ENCODE peak calls at places on chromosome 1, in five cellular contexts. J is cardiac fibroblast, I is type B pancreatic cell, E is A549, U is mesothelial cell of epicardium. W is an unnamed sample.
A peak's percentile ranks its signal among the peaks of the same experiment; 100 is the strongest.

GRCh38 chr1:33482412-33482811 is 10.0 kb downstream of the ZSCAN20 start:
- DNase-seq in J (no peak), I (no peak), E (no peak), U (no peak), W (no peak)

GRCh38 chr1:185170291-185170848 is 13.4 kb downstream of the SWT1 start:
- DNase-seq in J (peak; percentile 77), I (no peak), E (peak; percentile 60), U (no peak), W (peak; percentile 74)

GRCh38 chr1:53625049-53625448 is 113.9 kb downstream of the GLIS1 start:
- DNase-seq in J (peak; percentile 97), I (no peak), E (no peak), U (peak; percentile 25), W (peak; percentile 53)

GRCh38 chr1:143720087-143721023 is 251.4 kb downstream of the FAM72C start:
- DNase-seq in J (no peak), I (no peak), E (peak; percentile 66), U (peak; percentile 37), W (no peak)

GRCh38 chr1:161080391-161081150 is 8.8 kb downstream of the NECTIN4 start:
- DNase-seq in J (peak; percentile 58), I (no peak), E (no peak), U (no peak), W (no peak)

GRCh38 chr1:161727343-161727924 is 6.1 kb downstream of the FCRLB start:
- DNase-seq in J (peak; percentile 67), I (no peak), E (no peak), U (no peak), W (peak; percentile 87)

GRCh38 chr1:156098782-156099181 is 15.7 kb upstream of the LMNA start:
- DNase-seq in J (no peak), I (no peak), E (no peak), U (no peak), W (no peak)

GRCh38 chr1:7885513-7886298 is 32.8 kb upstream of the UTS2 start:
- DNase-seq in J (no peak), I (no peak), E (peak; percentile 37), U (no peak), W (no peak)

GRCh38 chr1:209651148-209651547 is 1.1 kb downstream of the LAMB3 start:
- DNase-seq in J (peak; percentile 84), I (no peak), E (peak; percentile 82), U (no peak), W (peak; percentile 76)

GRCh38 chr1:203506821-203507220 is 12.9 kb downstream of the OPTC start:
- DNase-seq in J (no peak), I (no peak), E (no peak), U (no peak), W (no peak)

GRCh38 chr1:24910751-24911650 is 19.1 kb downstream of the RUNX3 start:
- DNase-seq in J (peak; percentile 41), I (no peak), E (peak; percentile 39), U (no peak), W (peak; percentile 55)

GRCh38 chr1:50603274-50604271 is 180.3 kb upstream of the DMRTA2 start:
- DNase-seq in J (peak; percentile 61), I (no peak), E (peak; percentile 35), U (no peak), W (peak; percentile 66)

GRCh38 chr1:116458695-116459094 is 85.7 kb downstream of the ATP1A1 start:
- DNase-seq in J (no peak), I (no peak), E (no peak), U (no peak), W (no peak)

GRCh38 chr1:11157867-11158266 is 31.3 kb upstream of the ANGPTL7 start:
- DNase-seq in J (peak; percentile 57), I (no peak), E (no peak), U (no peak), W (peak; percentile 23)

GRCh38 chr1:242211254-242212022 is 212.5 kb upstream of the MAP1LC3C start:
- DNase-seq in J (no peak), I (no peak), E (no peak), U (no peak), W (no peak)

GRCh38 chr1:10734900-10735602 is 61.4 kb downstream of the CASZ1 start:
- DNase-seq in J (no peak), I (no peak), E (no peak), U (no peak), W (no peak)

GRCh38 chr1:10779201-10779600 is 17.2 kb downstream of the CASZ1 start:
- DNase-seq in J (no peak), I (no peak), E (peak; percentile 78), U (no peak), W (no peak)

GRCh38 chr1:74971982-74972381 is 162.2 kb upstream of the LHX8 start:
- DNase-seq in J (no peak), I (no peak), E (no peak), U (no peak), W (no peak)

GRCh38 chr1:207826557-207827487 is 75.0 kb downstream of the CD46 start:
- DNase-seq in J (peak; percentile 40), I (no peak), E (peak; percentile 66), U (no peak), W (no peak)

GRCh38 chr1:95068956-95069710 is 3.6 kb downstream of the ALG14 start:
- DNase-seq in J (no peak), I (no peak), E (no peak), U (no peak), W (no peak)

GRCh38 chr1:155873860-155874259 is 14.5 kb downstream of the SYT11 start:
- DNase-seq in J (no peak), I (no peak), E (no peak), U (no peak), W (peak; percentile 86)

GRCh38 chr1:186231861-186232436 is 143.1 kb downstream of the TPR start:
- DNase-seq in J (no peak), I (no peak), E (no peak), U (no peak), W (no peak)

GRCh38 chr1:23585321-23586022 is 26.2 kb upstream of the ID3 start:
- DNase-seq in J (peak; percentile 99), I (no peak), E (peak; percentile 96), U (no peak), W (peak; percentile 94)

GRCh38 chr1:64340361-64340760 is 129.6 kb upstream of the CACHD1 start:
- DNase-seq in J (no peak), I (no peak), E (no peak), U (no peak), W (no peak)

GRCh38 chr1:163035791-163036249 is 33.3 kb upstream of the RGS4 start:
- DNase-seq in J (peak; percentile 97), I (no peak), E (peak; percentile 13), U (no peak), W (peak; percentile 94)

GRCh38 chr1:199550384-199551067 is 477.0 kb upstream of the NR5A2 start:
- DNase-seq in J (peak; percentile 17), I (no peak), E (no peak), U (no peak), W (peak; percentile 61)

GRCh38 chr1:8217011-8217711 is 100.8 kb upstream of the SLC45A1 start:
- DNase-seq in J (no peak), I (no peak), E (no peak), U (no peak), W (no peak)

GRCh38 chr1:234842726-234843641 is 233.0 kb upstream of the IRF2BP2 start:
- DNase-seq in J (peak; percentile 18), I (no peak), E (no peak), U (no peak), W (no peak)

GRCh38 chr1:29256979-29257804 is 20.9 kb downstream of the PTPRU start:
- DNase-seq in J (peak; percentile 66), I (no peak), E (peak; percentile 33), U (peak; percentile 76), W (peak; percentile 28)

GRCh38 chr1:34419662-34420061 is 243.0 kb downstream of the C1orf94 start:
- DNase-seq in J (no peak), I (no peak), E (no peak), U (no peak), W (no peak)

GRCh38 chr1:110067957-110068645 is 2.4 kb downstream of the ALX3 start:
- DNase-seq in J (no peak), I (no peak), E (no peak), U (peak; percentile 60), W (no peak)

GRCh38 chr1:107767156-107767582 is 197.8 kb downstream of the VAV3 start:
- DNase-seq in J (no peak), I (no peak), E (no peak), U (no peak), W (no peak)

GRCh38 chr1:63799324-63799723 is 25.5 kb downstream of the ROR1 start:
- DNase-seq in J (no peak), I (no peak), E (no peak), U (no peak), W (no peak)

GRCh38 chr1:1169429-1170214 is 4.1 kb upstream of the TTLL10 start:
- DNase-seq in J (no peak), I (no peak), E (no peak), U (no peak), W (no peak)

GRCh38 chr1:1168451-1169411 is 4.9 kb upstream of the TTLL10 start:
- DNase-seq in J (no peak), I (no peak), E (no peak), U (no peak), W (no peak)

GRCh38 chr1:1170891-1171550 is 2.7 kb upstream of the TTLL10 start:
- DNase-seq in J (no peak), I (no peak), E (no peak), U (no peak), W (no peak)

GRCh38 chr1:1171551-1172340 is 1.9 kb upstream of the TTLL10 start:
- DNase-seq in J (no peak), I (no peak), E (no peak), U (no peak), W (no peak)

GRCh38 chr1:1170215-1170890 is 3.3 kb upstream of the TTLL10 start:
- DNase-seq in J (no peak), I (no peak), E (no peak), U (no peak), W (no peak)
- TF ChIP-seq CTCF in J (no peak), I (no peak), E (no peak), U (no peak), W (no peak)

GRCh38 chr1:224331326-224331725 is 1.4 kb upstream of the NVL start:
- DNase-seq in J (no peak), I (no peak), E (no peak), U (no peak), W (no peak)
- TF ChIP-seq CTCF in J (no peak), I (no peak), E (no peak), U (no peak), W (no peak)

GRCh38 chr1:153968000-153968363 is 280 bp downstream of the CREB3L4 start:
- DNase-seq in J (no peak), I (no peak), E (no peak), U (peak; percentile 62), W (no peak)

GRCh38 chr1:153968400-153968799 is 698 bp downstream of the CREB3L4 start:
- DNase-seq in J (no peak), I (no peak), E (no peak), U (no peak), W (no peak)

GRCh38 chr1:153970346-153970745 is 2.6 kb downstream of the CREB3L4 start:
- DNase-seq in J (no peak), I (no peak), E (no peak), U (no peak), W (no peak)

GRCh38 chr1:153968972-153969371 is 1.3 kb downstream of the CREB3L4 start:
- DNase-seq in J (no peak), I (no peak), E (no peak), U (no peak), W (no peak)

GRCh38 chr1:153967109-153967999 is at the start of gene CREB3L4:
- DNase-seq in J (peak; percentile 99), I (peak; percentile 89), E (peak; percentile 99), U (peak; percentile 87), W (peak; percentile 98)
- TF ChIP-seq CTCF in J (peak; percentile 40), I (peak; percentile 59), E (peak; percentile 29), U (no peak), W (peak; percentile 53)

GRCh38 chr1:196029410-196029809 is 578.8 kb downstream of the KCNT2 start:
- DNase-seq in J (no peak), I (no peak), E (no peak), U (no peak), W (no peak)
- TF ChIP-seq CTCF in J (no peak), I (no peak), E (no peak), U (no peak), W (no peak)